ENCODE peak calls at places on chromosomes 3 and 15, in six cellular contexts. S is tibial artery, A is ovary, P is cardiac muscle cell, N is H9, Y is HepG2. X is an unnamed sample. For H3K9me3, the result is how much of the 10 kb centered on the place peaks cover.

GRCh38 chr15:98483575-98484130 is 164.7 kb upstream of the IGF1R start:
- DNase-seq in S (no peak), A (no peak), P (no peak), N (no peak), Y (no peak), X (no peak)

GRCh38 chr3:42853056-42853455 is 22.6 kb downstream of the CYP8B1 start:
- DNase-seq in S (no peak), A (no peak), P (no peak), N (no peak), Y (no peak), X (no peak)

GRCh38 chr15:68364028-68364659 is 67.8 kb downstream of the ITGA11 start:
- DNase-seq in S (peak), A (no peak), P (no peak), N (no peak), Y (no peak), X (no peak)

GRCh38 chr15:74227968-74228722 is 8.0 kb upstream of the CCDC33 start:
- DNase-seq in S (no peak), A (peak), P (no peak), N (no peak), Y (no peak), X (no peak)

GRCh38 chr3:32606277-32606676 is 35.6 kb upstream of the DYNC1LI1 start:
- DNase-seq in S (no peak), A (no peak), P (no peak), N (no peak), Y (no peak), X (no peak)

GRCh38 chr15:39127925-39128617 is 452.8 kb upstream of the THBS1 start:
- DNase-seq in S (no peak), A (no peak), P (peak), N (peak), Y (peak), X (peak)

GRCh38 chr15:80659375-80659774 is 35.7 kb upstream of the ABHD17C start:
- DNase-seq in S (no peak), A (no peak), P (no peak), N (no peak), Y (no peak), X (no peak)

GRCh38 chr3:165193392-165194268 is 2.6 kb downstream of the SLITRK3 start:
- DNase-seq in S (no peak), A (no peak), P (peak), N (no peak), Y (no peak), X (no peak)

GRCh38 chr3:171168086-171168485 is 141.6 kb upstream of the SLC2A2 start:
- DNase-seq in S (no peak), A (no peak), P (peak), N (peak), Y (peak), X (no peak)

GRCh38 chr3:62211675-62212429 is 161.5 kb downstream of the FEZF2 start:
- DNase-seq in S (no peak), A (no peak), P (no peak), N (no peak), Y (no peak), X (no peak)

GRCh38 chr3:30135190-30135589 is 471.2 kb upstream of the TGFBR2 start:
- DNase-seq in S (no peak), A (no peak), P (no peak), N (no peak), Y (no peak), X (no peak)

GRCh38 chr15:38002883-38003477 is 68.5 kb downstream of the TMCO5A start:
- DNase-seq in S (peak), A (no peak), P (peak), N (peak), Y (peak), X (peak)

GRCh38 chr3:16841906-16842709 is 42.6 kb upstream of the PLCL2 start:
- DNase-seq in S (peak), A (no peak), P (peak), N (peak), Y (no peak), X (no peak)

GRCh38 chr3:183210862-183211341 is 42.2 kb upstream of the B3GNT5 start:
- DNase-seq in S (no peak), A (no peak), P (no peak), N (no peak), Y (no peak), X (no peak)

GRCh38 chr15:23690015-23690414 is 2.9 kb upstream of the NDN start:
- DNase-seq in S (no peak), A (no peak), P (no peak), N (no peak), Y (no peak), X (no peak)

GRCh38 chr15:89167267-89168176 is 53.9 kb downstream of the RLBP1 start:
- DNase-seq in S (peak), A (no peak), P (peak), N (no peak), Y (peak), X (peak)

GRCh38 chr15:29727871-29728270 is 94.4 kb downstream of the TJP1 start:
- DNase-seq in S (no peak), A (no peak), P (no peak), N (no peak), Y (no peak), X (no peak)

DNA sequence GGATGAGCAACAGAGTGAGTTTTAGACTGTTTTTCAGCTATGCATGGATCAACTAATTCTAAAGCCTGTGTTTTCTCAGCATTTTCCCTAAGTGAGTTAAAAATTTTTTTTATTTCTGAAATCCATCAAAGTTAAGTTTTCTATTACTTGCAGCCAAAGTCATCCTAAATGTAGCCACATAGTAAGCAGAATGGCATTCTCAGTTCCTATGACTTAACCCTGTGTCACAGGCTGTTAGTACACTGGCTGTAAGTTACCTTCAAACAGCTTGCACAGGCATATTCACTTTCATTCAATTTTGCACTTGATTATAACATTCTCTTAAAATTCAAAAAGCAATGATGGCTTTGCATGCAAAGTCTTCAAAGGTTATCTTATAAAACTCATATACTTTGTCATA is 368.2 kb downstream of the OCA2 start:
- DNase-seq in S (no peak), A (no peak), P (no peak), N (no peak), Y (no peak), X (no peak)
- H3K9me3 ChIP-seq in S (under half), A (under half), P (under half), N (under half), Y (under half), X (under half)

GRCh38 chr15:27092404-27092803 is 121.4 kb downstream of the GABRG3 start:
- DNase-seq in S (no peak), A (no peak), P (no peak), N (no peak), Y (no peak), X (no peak)

GRCh38 chr15:27101982-27102381 is 131.0 kb downstream of the GABRG3 start:
- DNase-seq in S (no peak), A (no peak), P (no peak), N (no peak), Y (no peak), X (no peak)

GRCh38 chr15:27095809-27096580 is 125.0 kb downstream of the GABRG3 start:
- DNase-seq in S (no peak), A (no peak), P (no peak), N (no peak), Y (no peak), X (no peak)

DNA sequence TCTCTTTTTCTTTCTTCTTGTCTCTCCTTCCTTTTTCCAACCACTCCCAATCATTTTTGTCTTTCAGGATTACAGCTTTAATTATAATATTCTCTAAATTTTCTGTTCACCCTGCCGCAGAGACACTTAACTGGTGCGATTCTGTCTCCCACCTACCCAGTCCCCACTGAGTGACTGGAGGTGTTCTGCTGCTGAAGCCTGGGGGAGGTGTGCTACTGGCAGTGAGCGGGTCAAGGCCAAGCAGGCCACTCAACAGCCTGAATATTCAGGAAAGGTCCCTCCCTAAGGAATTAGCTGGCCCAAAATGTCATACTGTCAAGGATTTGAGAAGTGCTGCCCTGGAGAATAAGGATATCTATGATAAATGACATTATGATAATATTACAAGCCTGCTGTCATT is 126.5 kb downstream of the GABRG3 start:
- DNase-seq in S (no peak), A (no peak), P (no peak), N (no peak), Y (no peak), X (no peak)
- H3K9me3 ChIP-seq in S (under half), A (under half), P (under half), N (under half), Y (under half), X (under half)

GRCh38 chr15:82898961-82899360 is 53.6 kb downstream of the HOMER2 start:
- DNase-seq in S (no peak), A (no peak), P (no peak), N (no peak), Y (no peak), X (no peak)
- H3K9me3 ChIP-seq in S (under half), A (under half), P (under half), N (under half), Y (under half), X (under half)

DNA sequence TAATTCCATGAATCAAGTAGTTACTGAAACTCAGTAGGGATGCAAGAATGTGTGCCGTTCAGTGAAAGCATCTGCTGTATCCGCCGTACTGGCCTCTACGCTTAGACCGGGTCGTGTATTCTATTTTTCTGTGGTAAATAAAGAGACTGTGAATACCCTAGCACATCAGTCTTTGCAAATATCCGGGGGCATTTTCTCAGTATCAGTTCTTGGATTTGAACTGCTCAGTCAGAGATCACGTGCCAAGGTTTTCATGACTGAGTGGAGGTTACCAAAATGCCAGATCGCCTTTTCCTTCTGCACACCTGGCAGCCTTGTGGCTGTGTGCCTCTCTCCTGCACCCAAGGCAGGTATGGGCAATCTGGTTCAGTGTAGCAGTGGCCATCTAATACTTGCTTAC is 377.0 kb downstream of the OCA2 start:
- DNase-seq in S (no peak), A (no peak), P (no peak), N (no peak), Y (no peak), X (no peak)
- H3K9me3 ChIP-seq in S (under half), A (under half), P (under half), N (under half), Y (under half), X (under half)

DNA sequence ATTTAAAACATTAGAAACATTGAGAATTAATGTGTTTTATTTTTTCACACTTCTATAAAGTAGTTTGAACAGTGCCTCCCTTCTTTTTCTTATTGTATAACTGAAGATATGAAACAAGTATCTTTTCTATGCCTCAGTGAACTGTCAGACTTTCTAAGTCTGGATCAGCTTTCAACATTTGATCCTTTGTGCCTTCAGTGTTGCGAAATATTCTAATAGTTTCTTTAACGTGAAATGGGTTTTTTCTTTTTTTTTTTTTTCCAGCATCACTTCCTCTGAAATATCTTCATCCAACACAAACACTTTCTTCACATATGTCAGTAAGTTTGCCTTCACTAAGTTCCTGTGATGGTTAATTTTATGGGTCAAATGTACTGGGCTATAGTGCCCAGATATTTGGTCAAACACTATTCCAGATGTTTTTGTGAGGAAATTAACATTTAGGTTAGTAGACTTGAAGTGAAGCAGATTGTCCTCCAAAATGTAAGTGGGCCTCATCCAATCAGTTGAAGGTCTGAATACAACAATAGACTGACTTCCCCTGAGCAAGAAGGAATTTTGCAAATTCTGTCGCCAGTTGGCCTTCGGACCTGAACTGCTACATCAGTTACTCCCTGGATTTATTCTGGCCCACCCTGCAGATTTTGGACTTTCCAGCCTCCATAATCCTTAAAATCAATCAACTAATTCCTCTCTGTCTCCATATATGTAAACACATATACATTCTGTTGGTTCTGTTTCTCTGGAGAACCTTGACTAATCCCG is 6.4 kb upstream of the CPOX start:
- DNase-seq in S (no peak), A (no peak), P (no peak), N (no peak), Y (peak), X (no peak)
- H3K9me3 ChIP-seq in S (under half), A (under half), P (under half), N (under half), Y (under half), X (under half)

GRCh38 chr15:59960318-59960717 is 43.8 kb upstream of the FOXB1 start:
- DNase-seq in S (no peak), A (no peak), P (no peak), N (no peak), Y (no peak), X (no peak)
- H3K9me3 ChIP-seq in S (under half), A (under half), P (under half), N (under half), Y (under half), X (under half)

DNA sequence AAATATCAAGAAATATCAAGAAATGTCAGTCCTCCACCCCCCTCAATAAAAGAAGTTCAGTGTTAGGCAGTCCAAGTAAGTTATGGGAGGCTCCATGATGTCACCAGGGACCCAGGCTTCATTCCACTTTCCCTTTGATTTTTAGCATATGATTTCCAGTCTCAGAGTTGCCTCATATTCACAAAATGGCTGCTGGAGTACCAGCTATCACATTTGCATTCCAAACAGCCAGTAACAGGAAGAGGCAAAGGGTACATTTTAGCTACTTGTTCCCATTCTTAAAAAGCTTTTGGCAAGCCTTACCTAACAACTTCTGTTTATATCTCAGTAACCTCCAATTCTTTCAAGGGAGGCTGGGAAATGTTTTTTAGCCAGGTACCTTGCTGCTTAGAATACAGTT is 13.4 kb upstream of the KLF13 start:
- DNase-seq in S (no peak), A (no peak), P (no peak), N (no peak), Y (no peak), X (no peak)
- H3K9me3 ChIP-seq in S (under half), A (under half), P (under half), N (under half), Y (under half), X (under half)

DNA sequence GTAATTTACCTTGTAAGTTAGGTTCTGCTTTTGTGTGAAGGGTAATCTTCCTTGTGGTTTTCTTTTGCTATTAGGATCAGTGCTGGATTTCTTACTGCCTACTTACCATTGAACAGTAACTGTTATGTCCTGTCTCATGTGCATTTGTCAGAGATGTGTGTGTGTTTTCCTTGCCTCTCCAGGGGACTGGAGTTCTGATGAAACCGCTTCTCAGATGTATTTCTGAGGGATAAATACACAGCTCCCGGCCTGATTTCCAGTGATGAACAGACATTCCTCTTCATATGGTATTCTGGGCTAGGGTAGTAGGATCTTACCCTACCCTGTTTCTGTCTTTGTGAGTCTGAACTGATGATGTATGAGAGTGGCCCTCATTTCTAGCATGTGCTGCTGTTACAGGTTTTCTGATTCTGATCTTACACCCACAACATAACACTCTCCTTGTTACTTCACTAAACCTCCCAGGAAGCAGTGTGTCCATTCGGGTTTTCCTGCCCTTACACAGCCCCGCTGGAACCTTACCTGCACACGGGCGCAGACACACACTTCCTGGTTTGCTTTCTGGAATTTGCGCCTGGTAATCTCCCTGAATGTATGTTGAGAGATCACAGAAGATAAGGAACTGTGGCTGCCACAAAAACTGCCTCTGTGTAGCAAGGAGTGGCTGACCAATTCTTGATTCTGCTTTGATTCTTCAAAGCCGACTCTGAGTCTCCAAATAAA is 14.7 kb downstream of the PAK2 start:
- DNase-seq in S (no peak), A (no peak), P (no peak), N (no peak), Y (peak), X (no peak)
- H3K9me3 ChIP-seq in S (under half), A (under half), P (under half), N (under half), Y (under half), X (under half)

X was measured in HCT116.